ENCODE peak calls at places on chromosomes 11 and 22, in seven cellular contexts. U is fibroblast of lung, G is Panc1, E is cardiac fibroblast, R is transverse colon, V is lower leg skin, T is heart left ventricle. Y is an unnamed sample.

GRCh38 chr11:5380740-5381342 is 2.8 kb upstream of the OR51M1 start:
- DNase-seq in U (peak; percentile 79), G (peak; percentile 45), E (peak; percentile 83), R (peak; percentile 27), V (no peak), T (peak; percentile 36), Y (peak; percentile 20)

GRCh38 chr11:119730789-119731386 is 1.9 kb upstream of the NECTIN1 start:
- DNase-seq in U (no peak), G (no peak), E (no peak), R (no peak), V (no peak), T (no peak), Y (no peak)

GRCh38 chr11:74681686-74682651 is 49.3 kb downstream of the CHRDL2 start:
- DNase-seq in U (no peak), G (no peak), E (no peak), R (peak; percentile 26), V (no peak), T (peak; percentile 71), Y (no peak)

GRCh38 chr11:15816270-15816871 is 540.0 kb downstream of the SOX6 start:
- DNase-seq in U (peak; percentile 96), G (no peak), E (peak; percentile 95), R (peak; percentile 50), V (peak; percentile 50), T (no peak), Y (peak; percentile 27)

GRCh38 chr11:113774174-113774503 is 647 bp upstream of the ZW10 start:
- DNase-seq in U (no peak), G (no peak), E (no peak), R (no peak), V (no peak), T (no peak), Y (no peak)

GRCh38 chr11:134638796-134639540 is 226.9 kb upstream of the B3GAT1 start:
- DNase-seq in U (no peak), G (no peak), E (no peak), R (no peak), V (no peak), T (no peak), Y (no peak)

GRCh38 chr11:24521586-24521985 is 24.7 kb downstream of the LUZP2 start:
- DNase-seq in U (no peak), G (no peak), E (no peak), R (no peak), V (no peak), T (no peak), Y (no peak)

GRCh38 chr11:65793144-65793581 is 6.3 kb downstream of the OVOL1 start:
- DNase-seq in U (no peak), G (no peak), E (no peak), R (peak; percentile 88), V (peak; percentile 67), T (no peak), Y (no peak)

GRCh38 chr22:46537946-46538815 is 761 bp upstream of the CELSR1 start:
- DNase-seq in U (peak; percentile 20), G (no peak), E (peak; percentile 38), R (no peak), V (no peak), T (no peak), Y (no peak)

DNA sequence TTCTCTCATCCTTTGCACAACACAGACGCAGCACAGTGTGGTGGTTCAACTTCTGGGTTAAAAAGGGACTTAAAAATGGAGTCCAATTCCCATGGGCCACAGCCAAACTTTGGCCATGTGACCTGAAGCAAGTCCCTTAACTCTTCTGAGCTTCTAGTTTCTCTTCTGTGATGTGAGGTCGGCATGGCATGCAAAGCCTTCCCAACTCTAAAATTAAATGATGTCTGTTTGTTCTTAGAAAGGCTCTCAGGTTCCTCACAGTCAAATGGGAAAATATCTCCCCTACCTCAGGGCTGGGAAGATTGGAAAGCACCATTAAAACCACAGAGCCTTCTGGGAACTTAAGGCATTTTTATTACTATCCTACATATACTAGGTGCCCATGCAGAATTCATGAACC is 38.8 kb downstream of the LGR4 start:
- DNase-seq in U (no peak), G (no peak), E (no peak), R (no peak), V (no peak), T (no peak), Y (no peak)
- TF ChIP-seq CTCF in U (no peak), G (no peak), E (no peak), R (no peak), V (no peak), T (no peak), Y (no peak)

GRCh38 chr11:12408156-12408770 is 30.9 kb downstream of the PARVA start:
- DNase-seq in U (no peak), G (no peak), E (no peak), R (no peak), V (no peak), T (no peak), Y (no peak)
- TF ChIP-seq CTCF in U (no peak), G (no peak), E (no peak), R (no peak), V (no peak), T (no peak), Y (no peak)

GRCh38 chr11:79503028-79503427 is 62.2 kb upstream of the TENM4 start:
- DNase-seq in U (no peak), G (no peak), E (no peak), R (no peak), V (no peak), T (peak; percentile 71), Y (no peak)

GRCh38 chr11:79506124-79506523 is 65.3 kb upstream of the TENM4 start:
- DNase-seq in U (no peak), G (no peak), E (no peak), R (no peak), V (no peak), T (no peak), Y (no peak)

GRCh38 chr11:79510948-79511347 is 70.1 kb upstream of the TENM4 start:
- DNase-seq in U (no peak), G (no peak), E (no peak), R (no peak), V (no peak), T (no peak), Y (no peak)

GRCh38 chr11:79506734-79507344 is 66.0 kb upstream of the TENM4 start:
- DNase-seq in U (no peak), G (no peak), E (no peak), R (no peak), V (no peak), T (no peak), Y (no peak)

GRCh38 chr11:79507726-79508125 is 66.9 kb upstream of the TENM4 start:
- DNase-seq in U (no peak), G (no peak), E (no peak), R (no peak), V (no peak), T (no peak), Y (no peak)
- TF ChIP-seq CTCF in U (no peak), G (no peak), E (no peak), R (no peak), V (no peak), T (no peak), Y (no peak)

GRCh38 chr11:96827164-96827563 is 437.4 kb downstream of the JRKL start:
- DNase-seq in U (peak; percentile 46), G (no peak), E (peak; percentile 22), R (no peak), V (no peak), T (no peak), Y (no peak)
- TF ChIP-seq CTCF in U (no peak), G (peak; percentile 15), E (peak; percentile 9), R (no peak), V (no peak), T (peak; percentile 33), Y (no peak)

GRCh38 chr11:108654994-108655631 is 9.8 kb upstream of the DDX10 start:
- DNase-seq in U (peak; percentile 72), G (peak; percentile 51), E (peak; percentile 78), R (peak; percentile 47), V (no peak), T (no peak), Y (no peak)
- TF ChIP-seq CTCF in U (peak; percentile 64), G (peak; percentile 83), E (peak; percentile 51), R (peak; percentile 51), V (no peak), T (peak; percentile 58), Y (peak; percentile 83)

GRCh38 chr11:121104223-121104831 is 3.3 kb downstream of the TECTA start:
- DNase-seq in U (no peak), G (no peak), E (no peak), R (no peak), V (no peak), T (no peak), Y (no peak)
- TF ChIP-seq CTCF in U (no peak), G (peak; percentile 45), E (peak; percentile 24), R (no peak), V (no peak), T (no peak), Y (peak; percentile 7)

DNA sequence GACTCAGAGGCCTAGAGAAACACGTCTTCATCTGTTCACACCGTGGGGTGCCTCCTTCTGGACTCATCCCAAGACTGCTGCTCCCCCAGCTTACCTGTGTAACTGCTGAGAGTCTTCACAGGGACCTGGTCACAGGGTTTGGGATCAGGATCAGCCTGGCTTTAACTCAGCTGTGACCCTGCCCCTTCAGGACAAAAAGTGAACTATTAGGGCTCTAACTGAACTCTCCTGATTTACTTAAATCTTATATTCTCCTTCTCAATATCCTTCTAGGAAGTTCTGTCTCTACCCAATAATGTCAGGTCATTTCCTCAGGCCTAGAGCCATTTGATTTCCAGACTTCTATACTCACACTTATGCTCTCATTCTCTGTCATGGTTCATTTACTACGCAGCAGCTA is 108.4 kb downstream of the ZNF280B start:
- DNase-seq in U (no peak), G (no peak), E (no peak), R (no peak), V (no peak), T (no peak), Y (no peak)
- TF ChIP-seq CTCF in U (no peak), G (no peak), E (no peak), R (no peak), V (no peak), T (no peak), Y (no peak)

GRCh38 chr11:17734418-17734911 is at the start of gene KCNC1:
- DNase-seq in U (peak; percentile 33), G (no peak), E (peak; percentile 13), R (no peak), V (no peak), T (peak; percentile 29), Y (no peak)
- TF ChIP-seq CTCF in U (no peak), G (no peak), E (no peak), R (no peak), V (no peak), T (no peak), Y (no peak)

GRCh38 chr11:127471662-127472061 is 471.1 kb upstream of the KIRREL3 start:
- DNase-seq in U (no peak), G (no peak), E (no peak), R (no peak), V (no peak), T (no peak), Y (no peak)

GRCh38 chr11:127474735-127475134 is 474.2 kb upstream of the KIRREL3 start:
- DNase-seq in U (no peak), G (no peak), E (no peak), R (no peak), V (no peak), T (no peak), Y (no peak)

DNA sequence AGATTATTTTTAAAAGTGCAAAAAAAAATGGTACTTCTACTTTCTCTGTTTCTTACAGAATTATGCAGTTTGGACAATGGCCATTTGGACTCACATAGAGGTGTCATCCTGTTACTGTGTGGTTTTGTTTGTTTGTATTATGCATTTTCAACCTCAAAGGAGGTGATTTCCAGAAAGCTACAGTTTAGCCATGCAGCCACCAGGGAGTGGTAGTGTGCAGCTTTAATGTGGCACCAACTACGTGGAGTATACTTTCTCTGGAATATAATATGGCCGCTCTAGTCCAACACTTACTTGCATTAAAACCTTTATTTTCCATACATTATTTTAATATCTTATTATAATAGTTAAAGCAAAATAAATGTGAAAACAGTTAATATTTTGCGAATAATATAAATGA is 469.9 kb upstream of the KIRREL3 start:
- DNase-seq in U (no peak), G (peak; percentile 13), E (peak; percentile 8), R (peak; percentile 8), V (no peak), T (no peak), Y (no peak)
- TF ChIP-seq CTCF in U (no peak), G (peak; percentile 55), E (peak; percentile 22), R (no peak), V (no peak), T (peak; percentile 30), Y (peak; percentile 69)